ENCODE peak calls at places on chromosomes 5 and 9, in six cellular contexts. One of them, this sample, is unnamed.

GRCh38 chr5:127878174-127878750 is 175.1 kb downstream of the CCDC192 start:
- DNase-seq in T47D: peak
- DNase-seq in mesothelial cell of epicardium: no peak
- DNase-seq in nephron progenitor cell: peak
- DNase-seq in GM12865: peak
- DNase-seq in GM12891: no peak
- DNase-seq in this sample: no peak

GRCh38 chr5:39519566-39520231 is 94.9 kb upstream of the DAB2 start:
- DNase-seq in GM12891: no peak
- DNase-seq in nephron progenitor cell: no peak
- DNase-seq in GM12865: no peak
- DNase-seq in T47D: peak
- DNase-seq in mesothelial cell of epicardium: no peak
- DNase-seq in this sample: no peak

GRCh38 chr5:45385321-45386058 is 310.7 kb downstream of the HCN1 start:
- DNase-seq in nephron progenitor cell: no peak
- DNase-seq in GM12865: no peak
- DNase-seq in GM12891: no peak
- DNase-seq in mesothelial cell of epicardium: no peak
- DNase-seq in T47D: no peak
- DNase-seq in this sample: no peak

GRCh38 chr5:45695011-45695667 is 1.0 kb downstream of the HCN1 start:
- DNase-seq in GM12891: no peak
- DNase-seq in nephron progenitor cell: peak
- DNase-seq in T47D: no peak
- DNase-seq in mesothelial cell of epicardium: no peak
- DNase-seq in GM12865: no peak
- DNase-seq in this sample: no peak

GRCh38 chr5:14696851-14697250 is 32.3 kb downstream of the OTULIN start:
- DNase-seq in T47D: no peak
- DNase-seq in GM12865: no peak
- DNase-seq in mesothelial cell of epicardium: no peak
- DNase-seq in nephron progenitor cell: no peak
- DNase-seq in GM12891: no peak
- DNase-seq in this sample: no peak

GRCh38 chr5:78549043-78549442 is 99.5 kb downstream of the LHFPL2 start:
- DNase-seq in T47D: no peak
- DNase-seq in nephron progenitor cell: no peak
- DNase-seq in mesothelial cell of epicardium: no peak
- DNase-seq in GM12891: no peak
- DNase-seq in GM12865: no peak
- DNase-seq in this sample: no peak

GRCh38 chr5:14932902-14933475 is 61.4 kb upstream of the ANKH start:
- DNase-seq in mesothelial cell of epicardium: no peak
- DNase-seq in GM12891: no peak
- DNase-seq in T47D: no peak
- DNase-seq in nephron progenitor cell: no peak
- DNase-seq in GM12865: no peak
- DNase-seq in this sample: no peak

GRCh38 chr5:179176166-179176565 is 116.0 kb downstream of the ZNF354C start:
- DNase-seq in GM12865: no peak
- DNase-seq in mesothelial cell of epicardium: no peak
- DNase-seq in nephron progenitor cell: no peak
- DNase-seq in T47D: no peak
- DNase-seq in GM12891: no peak
- DNase-seq in this sample: no peak

GRCh38 chr5:111574316-111574715 is 62.0 kb upstream of the STARD4 start:
- DNase-seq in nephron progenitor cell: no peak
- DNase-seq in mesothelial cell of epicardium: no peak
- DNase-seq in GM12865: no peak
- DNase-seq in GM12891: no peak
- DNase-seq in T47D: no peak
- DNase-seq in this sample: no peak

GRCh38 chr5:6623941-6624340 is 8.9 kb downstream of the NSUN2 start:
- DNase-seq in T47D: no peak
- DNase-seq in mesothelial cell of epicardium: no peak
- DNase-seq in GM12891: no peak
- DNase-seq in GM12865: no peak
- DNase-seq in nephron progenitor cell: no peak
- DNase-seq in this sample: no peak

GRCh38 chr9:95379630-95380029 is 62.1 kb upstream of the FANCC start:
- DNase-seq in GM12891: no peak
- DNase-seq in GM12865: peak
- DNase-seq in T47D: peak
- DNase-seq in mesothelial cell of epicardium: no peak
- DNase-seq in nephron progenitor cell: no peak
- DNase-seq in this sample: no peak

GRCh38 chr5:154653418-154653763 is 101.8 kb upstream of the LARP1 start:
- DNase-seq in T47D: no peak
- DNase-seq in GM12865: no peak
- DNase-seq in nephron progenitor cell: no peak
- DNase-seq in GM12891: no peak
- DNase-seq in mesothelial cell of epicardium: no peak
- DNase-seq in this sample: no peak

GRCh38 chr5:132679717-132680380 is 6.1 kb downstream of the IL4 start:
- DNase-seq in nephron progenitor cell: no peak
- DNase-seq in GM12891: no peak
- DNase-seq in GM12865: no peak
- DNase-seq in T47D: peak
- DNase-seq in mesothelial cell of epicardium: no peak
- DNase-seq in this sample: no peak

GRCh38 chr5:172622091-172623046 is 18.7 kb upstream of the NEURL1B start:
- DNase-seq in GM12891: no peak
- DNase-seq in T47D: no peak
- DNase-seq in nephron progenitor cell: no peak
- DNase-seq in mesothelial cell of epicardium: no peak
- DNase-seq in GM12865: no peak
- DNase-seq in this sample: no peak

GRCh38 chr5:96340357-96340756 is 92.7 kb downstream of the PCSK1 start:
- DNase-seq in GM12891: no peak
- DNase-seq in mesothelial cell of epicardium: no peak
- DNase-seq in GM12865: no peak
- DNase-seq in T47D: no peak
- DNase-seq in nephron progenitor cell: no peak
- DNase-seq in this sample: no peak

GRCh38 chr9:114184071-114184470 is 28.7 kb downstream of the COL27A1 start:
- DNase-seq in nephron progenitor cell: no peak
- DNase-seq in T47D: no peak
- DNase-seq in GM12891: no peak
- DNase-seq in mesothelial cell of epicardium: no peak
- DNase-seq in GM12865: no peak
- DNase-seq in this sample: no peak

GRCh38 chr5:10503997-10504761 is 59.7 kb upstream of the ANKRD33B start:
- DNase-seq in nephron progenitor cell: peak
- DNase-seq in GM12891: no peak
- DNase-seq in mesothelial cell of epicardium: no peak
- DNase-seq in GM12865: no peak
- DNase-seq in T47D: no peak
- DNase-seq in this sample: no peak

GRCh38 chr9:117095116-117095515 is 319.7 kb downstream of the ASTN2 start:
- DNase-seq in mesothelial cell of epicardium: no peak
- DNase-seq in nephron progenitor cell: no peak
- DNase-seq in T47D: no peak
- DNase-seq in GM12891: no peak
- DNase-seq in GM12865: no peak
- DNase-seq in this sample: no peak

GRCh38 chr5:55509768-55510522 is 24.8 kb downstream of the PLPP1 start:
- DNase-seq in nephron progenitor cell: no peak
- DNase-seq in mesothelial cell of epicardium: no peak
- DNase-seq in GM12891: no peak
- DNase-seq in GM12865: no peak
- DNase-seq in T47D: no peak
- DNase-seq in this sample: no peak

GRCh38 chr5:51194626-51195025 is 188.6 kb upstream of the ISL1 start:
- DNase-seq in GM12891: no peak
- DNase-seq in T47D: no peak
- DNase-seq in nephron progenitor cell: no peak
- DNase-seq in GM12865: no peak
- DNase-seq in mesothelial cell of epicardium: no peak
- DNase-seq in this sample: no peak

GRCh38 chr5:26610581-26610980 is 427.8 kb downstream of the CDH9 start:
- DNase-seq in nephron progenitor cell: no peak
- DNase-seq in T47D: no peak
- DNase-seq in GM12891: no peak
- DNase-seq in GM12865: no peak
- DNase-seq in mesothelial cell of epicardium: no peak
- DNase-seq in this sample: no peak

GRCh38 chr5:98638701-98639100 is 134.8 kb upstream of the RGMB start:
- DNase-seq in T47D: no peak
- DNase-seq in GM12891: no peak
- DNase-seq in mesothelial cell of epicardium: no peak
- DNase-seq in nephron progenitor cell: no peak
- DNase-seq in GM12865: no peak
- DNase-seq in this sample: no peak

GRCh38 chr5:96961053-96961452 is 25.2 kb downstream of the LNPEP start:
- DNase-seq in nephron progenitor cell: no peak
- DNase-seq in GM12891: no peak
- DNase-seq in mesothelial cell of epicardium: no peak
- DNase-seq in T47D: no peak
- DNase-seq in GM12865: peak
- DNase-seq in this sample: no peak

This sample was measured in D721Med.